ENCODE peak calls at places on chromosomes 5 and 9, in seven cellular contexts. L, P, Q, A, T, E and F are unnamed samples.

GRCh38 chr5:122839731-122840130 is 5.7 kb upstream of the SNX24 start:
- DNase-seq in L (no peak), P (no peak), Q (no peak), A (peak; percentile 34), T (no peak), E (no peak), F (no peak)

GRCh38 chr9:76560481-76560891 is 101.5 kb downstream of the GCNT1 start:
- DNase-seq in L (no peak), P (no peak), Q (peak; percentile 70), A (peak; percentile 75), T (no peak), E (no peak), F (no peak)

GRCh38 chr9:128385493-128386205 is 14.5 kb downstream of the URM1 start:
- DNase-seq in L (no peak), P (no peak), Q (peak; percentile 51), A (no peak), T (no peak), E (no peak), F (no peak)

GRCh38 chr5:1312993-1313833 is 18.3 kb upstream of the TERT start:
- DNase-seq in L (peak; percentile 20), P (no peak), Q (no peak), A (no peak), T (no peak), E (no peak), F (peak; percentile 68)

GRCh38 chr5:169443249-169443784 is 140.3 kb upstream of the SPDL1 start:
- DNase-seq in L (no peak), P (no peak), Q (no peak), A (no peak), T (no peak), E (no peak), F (no peak)

GRCh38 chr5:149224282-149224681 is 47.4 kb upstream of the AFAP1L1 start:
- DNase-seq in L (no peak), P (no peak), Q (no peak), A (no peak), T (no peak), E (no peak), F (no peak)

GRCh38 chr9:77475641-77476473 is 172.3 kb downstream of the GNA14 start:
- DNase-seq in L (no peak), P (no peak), Q (peak; percentile 88), A (peak; percentile 28), T (no peak), E (no peak), F (peak; percentile 66)

GRCh38 chr5:77993799-77994318 is 217.7 kb upstream of the TBCA start:
- DNase-seq in L (no peak), P (no peak), Q (no peak), A (no peak), T (no peak), E (no peak), F (no peak)

GRCh38 chr9:116959775-116960174 is 272.7 kb downstream of the TRIM32 start:
- DNase-seq in L (peak; percentile 38), P (peak; percentile 44), Q (peak; percentile 13), A (peak; percentile 18), T (no peak), E (no peak), F (no peak)

GRCh38 chr5:114249838-114250237 is 112.0 kb upstream of the KCNN2 start:
- DNase-seq in L (no peak), P (no peak), Q (no peak), A (peak; percentile 94), T (no peak), E (no peak), F (no peak)

GRCh38 chr5:149412783-149413476 is 33.8 kb upstream of the IL17B start:
- DNase-seq in L (no peak), P (no peak), Q (peak; percentile 55), A (no peak), T (no peak), E (no peak), F (no peak)

GRCh38 chr5:59956130-59956773 is 62.7 kb upstream of the PDE4D start:
- DNase-seq in L (no peak), P (no peak), Q (no peak), A (no peak), T (no peak), E (no peak), F (no peak)

GRCh38 chr5:72346396-72346795 is 26.2 kb downstream of the PTCD2 start:
- DNase-seq in L (no peak), P (no peak), Q (no peak), A (no peak), T (no peak), E (no peak), F (no peak)

GRCh38 chr5:173245319-173246134 is 10.5 kb upstream of the NKX2-5 start:
- DNase-seq in L (peak; percentile 50), P (no peak), Q (no peak), A (no peak), T (no peak), E (no peak), F (no peak)

GRCh38 chr9:5460157-5460556 is 9.8 kb downstream of the CD274 start:
- DNase-seq in L (no peak), P (no peak), Q (no peak), A (no peak), T (no peak), E (no peak), F (no peak)

GRCh38 chr5:1011741-1012315 is 3.2 kb downstream of the NKD2 start:
- DNase-seq in L (no peak), P (no peak), Q (no peak), A (no peak), T (no peak), E (no peak), F (no peak)

GRCh38 chr5:6527749-6528455 is 79.2 kb downstream of the UBE2QL1 start:
- DNase-seq in L (no peak), P (no peak), Q (no peak), A (no peak), T (no peak), E (no peak), F (no peak)
- H3K9ac ChIP-seq in L (no peak overlapping the region), P (no peak overlapping the region), Q (no peak overlapping the region), A (no peak overlapping the region), T (peak overlapping the region; percentile 36), E (no peak overlapping the region), F (no peak overlapping the region)

GRCh38 chr9:114925039-114925438 is 5.4 kb downstream of the TNFSF8 start:
- DNase-seq in L (no peak), P (no peak), Q (no peak), A (no peak), T (no peak), E (no peak), F (no peak)

GRCh38 chr9:114924327-114924726 is 6.1 kb downstream of the TNFSF8 start:
- DNase-seq in L (no peak), P (no peak), Q (no peak), A (no peak), T (no peak), E (no peak), F (no peak)

GRCh38 chr9:114928092-114928491 is 2.3 kb downstream of the TNFSF8 start:
- DNase-seq in L (no peak), P (no peak), Q (no peak), A (no peak), T (no peak), E (no peak), F (no peak)

GRCh38 chr9:114925672-114926071 is 4.7 kb downstream of the TNFSF8 start:
- DNase-seq in L (peak; percentile 63), P (no peak), Q (no peak), A (no peak), T (no peak), E (no peak), F (no peak)

GRCh38 chr9:114923918-114924317 is 6.5 kb downstream of the TNFSF8 start:
- DNase-seq in L (no peak), P (no peak), Q (no peak), A (no peak), T (no peak), E (no peak), F (no peak)
- H3K27me3 ChIP-seq in L (peaks cover 84% of the 10 kb centered on the region), P (peaks cover 12% of the 10 kb centered on the region), Q (peaks cover 10% of the 10 kb centered on the region), A (peaks cover 47% of the 10 kb centered on the region), T (no peaks in the 10 kb centered on the region), E (no peaks in the 10 kb centered on the region), F (no peaks in the 10 kb centered on the region)

DNA sequence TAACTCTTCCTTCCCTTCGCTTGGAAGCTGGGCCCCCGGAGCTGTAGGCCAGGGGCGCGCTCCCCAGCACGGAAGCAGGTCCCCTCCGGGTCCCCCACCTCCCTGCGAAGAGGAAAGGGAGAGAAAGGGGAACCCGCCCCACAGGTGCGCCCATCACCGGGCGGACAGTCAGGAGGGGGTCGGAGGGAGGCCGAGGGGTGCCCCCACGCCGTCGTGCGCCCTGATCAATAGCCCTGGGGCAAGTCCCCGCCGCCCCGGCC is 793 bp downstream of the AGPAT2 start:
- DNase-seq in L (no peak), P (no peak), Q (no peak), A (no peak), T (no peak), E (no peak), F (peak; percentile 51)
- H4K20me1 ChIP-seq in L (no peaks in the 10 kb centered on the region), P (peaks cover 7% of the 10 kb centered on the region), Q (no peaks in the 10 kb centered on the region), A (peaks cover 16% of the 10 kb centered on the region), T (peaks cover 6% of the 10 kb centered on the region), E (peaks cover 5% of the 10 kb centered on the region), F (peaks cover 22% of the 10 kb centered on the region)

DNA sequence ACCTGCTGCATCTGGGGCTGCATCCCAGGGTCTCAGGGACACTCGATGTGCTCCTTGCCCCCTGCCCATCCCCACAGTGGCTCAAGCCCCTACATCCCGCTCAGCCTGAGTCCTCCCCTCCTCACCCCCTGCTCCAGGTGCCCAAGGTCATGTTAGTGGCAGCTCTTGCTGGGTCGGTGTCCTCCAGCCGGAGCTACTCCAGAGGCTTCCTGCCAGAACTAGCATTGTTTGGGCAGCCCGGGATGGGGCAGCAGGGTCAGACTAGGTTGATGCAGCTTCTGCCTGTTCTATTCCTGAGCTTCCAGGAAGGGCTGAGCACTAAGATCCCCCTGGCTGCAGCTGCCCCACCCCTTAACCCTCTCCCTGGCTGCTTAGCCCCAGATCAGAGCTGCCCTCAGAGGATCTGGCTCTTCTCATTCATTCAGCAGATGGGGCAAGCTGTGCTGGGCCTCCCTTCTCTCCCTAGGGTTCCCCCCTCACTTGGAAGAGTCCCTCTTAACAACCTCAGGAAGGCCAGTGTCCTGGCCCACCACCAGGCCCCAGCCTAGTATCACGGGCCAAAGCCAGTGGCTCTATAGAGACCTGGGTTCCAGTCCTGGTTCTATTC is 712 bp downstream of the RGS14 start:
- DNase-seq in L (no peak), P (no peak), Q (no peak), A (no peak), T (no peak), E (no peak), F (no peak)
- H3K9ac ChIP-seq in L (no peak overlapping the region), P (no peak overlapping the region), Q (no peak overlapping the region), A (no peak overlapping the region), T (peak overlapping the region; percentile 83), E (peak overlapping the region; percentile 67), F (peak overlapping the region; percentile 87)